ENCODE peak calls at places on chromosomes 6 and 20, in five cellular contexts. H, D, Y, U and I are unnamed samples. For H3K4me1, the result is how much of the 10 kb centered on the place peaks cover.

GRCh38 chr20:49132995-49133451 is 55.1 kb downstream of the STAU1 start:
- DNase-seq in D (no peak), U (peak), Y (no peak), H (no peak), I (no peak)

GRCh38 chr20:44137210-44137781 is 49.7 kb downstream of the JPH2 start:
- DNase-seq in Y (peak), D (peak), H (no peak), U (no peak), I (peak)

GRCh38 chr6:98467902-98468301 is 366.5 kb upstream of the POU3F2 start:
- DNase-seq in Y (no peak), D (no peak), U (no peak), H (no peak), I (no peak)

GRCh38 chr20:3173582-3174441 is 463 bp upstream of the LZTS3 start:
- DNase-seq in H (peak), Y (peak), U (peak), D (peak), I (peak)

GRCh38 chr6:121305957-121306607 is 28.2 kb downstream of the TBC1D32 start:
- DNase-seq in H (no peak), D (no peak), U (no peak), Y (no peak), I (no peak)

GRCh38 chr6:169099411-169100202 is 154.0 kb downstream of the THBS2 start:
- DNase-seq in H (no peak), D (no peak), Y (no peak), U (no peak), I (no peak)

GRCh38 chr6:35139924-35140524 is 1.1 kb downstream of the TCP11 start:
- DNase-seq in Y (peak), D (peak), H (no peak), U (peak), I (peak)

GRCh38 chr20:31718952-31719643 is 3.6 kb downstream of the BCL2L1 start:
- DNase-seq in D (no peak), H (no peak), Y (peak), U (no peak), I (no peak)

GRCh38 chr20:40506567-40506966 is 182.5 kb downstream of the MAFB start:
- DNase-seq in U (peak), D (peak), H (peak), Y (peak), I (peak)

GRCh38 chr6:73870907-73871306 is 174.9 kb downstream of the CD109 start:
- DNase-seq in Y (no peak), D (no peak), H (no peak), U (no peak), I (no peak)

GRCh38 chr6:153947817-153948447 is 91.1 kb upstream of the OPRM1 start:
- DNase-seq in H (no peak), D (no peak), U (peak), Y (no peak), I (no peak)

GRCh38 chr20:64236137-64237088 is 19.1 kb upstream of the PCMTD2 start:
- DNase-seq in D (no peak), U (no peak), H (peak), Y (no peak), I (peak)

GRCh38 chr6:3296537-3297453 is 38.0 kb downstream of the PSMG4 start:
- DNase-seq in H (peak), Y (no peak), U (no peak), D (no peak), I (peak)

GRCh38 chr6:5078121-5078695 is 6.9 kb upstream of the PPP1R3G start:
- DNase-seq in D (no peak), U (no peak), Y (no peak), H (no peak), I (no peak)

GRCh38 chr6:38185752-38186151 is 366.2 kb downstream of the ZFAND3 start:
- DNase-seq in H (no peak), D (no peak), U (no peak), Y (no peak), I (no peak)

GRCh38 chr6:44397424-44398169 is 10.1 kb downstream of the CDC5L start:
- DNase-seq in D (no peak), H (no peak), U (no peak), Y (no peak), I (no peak)

GRCh38 chr6:37525460-37526357 is 26.0 kb upstream of the CCDC167 start:
- DNase-seq in Y (no peak), H (no peak), U (no peak), D (no peak), I (no peak)

GRCh38 chr6:300026-300425 is 7.7 kb downstream of the DUSP22 start:
- DNase-seq in Y (no peak), U (no peak), D (no peak), H (no peak), I (no peak)

GRCh38 chr6:12116264-12116800 is 104.2 kb downstream of the HIVEP1 start:
- DNase-seq in Y (no peak), D (no peak), H (no peak), U (no peak), I (no peak)

GRCh38 chr6:48176909-48177308 is 65.9 kb upstream of the PTCHD4 start:
- DNase-seq in D (no peak), U (no peak), H (no peak), Y (no peak), I (no peak)

GRCh38 chr6:92690997-92691599 is 728.3 kb downstream of the EPHA7 start:
- DNase-seq in D (no peak), U (no peak), H (no peak), Y (no peak), I (no peak)

GRCh38 chr20:50281831-50282591 is 91.4 kb downstream of the CEBPB start:
- DNase-seq in Y (no peak), U (peak), D (peak), H (no peak), I (no peak)

GRCh38 chr6:165684333-165684732 is 21.3 kb upstream of the PDE10A start:
- DNase-seq in H (no peak), U (no peak), Y (no peak), D (no peak), I (no peak)

GRCh38 chr6:154156135-154156948 is 117.3 kb downstream of the OPRM1 start:
- DNase-seq in Y (peak), H (peak), D (no peak), U (peak), I (no peak)

GRCh38 chr20:23049933-23050838 is 714 bp upstream of the THBD start:
- DNase-seq in D (peak), U (peak), H (no peak), Y (no peak), I (peak)

GRCh38 chr6:168212322-168212721 is 107.3 kb downstream of the DACT2 start:
- DNase-seq in H (no peak), D (no peak), U (no peak), Y (no peak), I (no peak)

GRCh38 chr20:37920679-37921322 is 17.9 kb downstream of the VSTM2L start:
- DNase-seq in H (no peak), U (no peak), Y (no peak), D (no peak), I (no peak)

GRCh38 chr6:15243994-15244604 is 1.8 kb upstream of the JARID2 start:
- DNase-seq in D (no peak), U (no peak), H (no peak), Y (no peak), I (no peak)

GRCh38 chr6:137806914-137807682 is 60.0 kb upstream of the TNFAIP3 start:
- DNase-seq in D (no peak), Y (no peak), U (no peak), H (no peak), I (no peak)
- H3K4me1 ChIP-seq in D (under half), Y (under half), U (under half), H (under half), I (under half)

DNA sequence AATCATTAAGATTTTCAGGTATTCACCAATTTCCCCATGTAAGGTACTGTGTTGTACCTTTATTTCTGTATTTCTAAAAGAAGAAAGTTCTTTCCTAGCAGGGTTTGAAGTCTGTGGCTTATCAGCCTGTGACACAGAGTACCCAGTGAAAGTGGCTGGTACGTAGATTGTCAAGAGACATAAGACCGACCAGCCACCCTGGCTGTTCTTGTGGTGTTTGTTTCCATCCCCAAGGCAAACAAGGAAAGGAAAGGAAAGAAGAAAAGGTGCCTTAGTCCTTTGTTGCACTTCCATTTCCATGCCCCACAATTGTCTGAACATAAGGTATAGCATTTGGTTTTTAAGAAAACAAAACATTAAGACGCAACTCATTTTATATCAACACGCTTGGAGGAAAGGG is 40.6 kb upstream of the SMIM28 start:
- DNase-seq in Y (no peak), H (no peak), D (no peak), U (no peak), I (no peak)
- TF ChIP-seq POLR2A in Y (no peak), H (no peak), D (no peak), U (no peak), I (no peak)

GRCh38 chr6:118934461-118935330 is at the start of gene MCM9:
- DNase-seq in U (peak), H (peak), D (peak), Y (peak), I (peak)

GRCh38 chr6:118932421-118932820 is 2.5 kb downstream of the MCM9 start:
- DNase-seq in U (no peak), H (no peak), D (no peak), Y (no peak), I (no peak)

GRCh38 chr6:118936304-118936703 is 1.3 kb upstream of the MCM9 start:
- DNase-seq in U (no peak), D (no peak), Y (no peak), H (no peak), I (no peak)

GRCh38 chr6:118935331-118935668 is 341 bp upstream of the MCM9 start:
- DNase-seq in U (no peak), H (no peak), D (no peak), Y (no peak), I (no peak)

GRCh38 chr6:118933855-118934460 is 1.0 kb downstream of the MCM9 start:
- DNase-seq in U (no peak), H (no peak), D (no peak), Y (no peak), I (no peak)
- H3K27ac ChIP-seq in U (peak), H (peak), D (peak), Y (peak), I (peak)

DNA sequence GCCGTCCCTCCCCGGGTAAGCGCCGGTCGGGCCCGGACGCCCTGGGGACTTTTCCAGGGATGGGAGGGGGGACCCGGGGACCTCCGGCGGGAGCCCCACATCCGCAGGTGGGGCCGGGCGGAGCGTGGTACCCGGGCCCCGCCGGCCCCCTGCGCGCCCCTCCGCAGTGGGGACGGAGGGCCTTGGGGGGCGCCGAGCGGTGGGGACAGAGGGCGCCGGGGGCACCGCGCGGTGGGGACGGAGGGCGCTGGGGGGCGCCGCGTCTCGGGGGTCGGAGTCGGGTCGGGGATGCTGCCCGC is 267 bp downstream of the PLEKHG1 start:
- DNase-seq in Y (no peak), D (no peak), U (no peak), H (no peak), I (no peak)
- H3K4me1 ChIP-seq in Y (under half), D (under half), U (under half), H (under half), I (under half)

DNA sequence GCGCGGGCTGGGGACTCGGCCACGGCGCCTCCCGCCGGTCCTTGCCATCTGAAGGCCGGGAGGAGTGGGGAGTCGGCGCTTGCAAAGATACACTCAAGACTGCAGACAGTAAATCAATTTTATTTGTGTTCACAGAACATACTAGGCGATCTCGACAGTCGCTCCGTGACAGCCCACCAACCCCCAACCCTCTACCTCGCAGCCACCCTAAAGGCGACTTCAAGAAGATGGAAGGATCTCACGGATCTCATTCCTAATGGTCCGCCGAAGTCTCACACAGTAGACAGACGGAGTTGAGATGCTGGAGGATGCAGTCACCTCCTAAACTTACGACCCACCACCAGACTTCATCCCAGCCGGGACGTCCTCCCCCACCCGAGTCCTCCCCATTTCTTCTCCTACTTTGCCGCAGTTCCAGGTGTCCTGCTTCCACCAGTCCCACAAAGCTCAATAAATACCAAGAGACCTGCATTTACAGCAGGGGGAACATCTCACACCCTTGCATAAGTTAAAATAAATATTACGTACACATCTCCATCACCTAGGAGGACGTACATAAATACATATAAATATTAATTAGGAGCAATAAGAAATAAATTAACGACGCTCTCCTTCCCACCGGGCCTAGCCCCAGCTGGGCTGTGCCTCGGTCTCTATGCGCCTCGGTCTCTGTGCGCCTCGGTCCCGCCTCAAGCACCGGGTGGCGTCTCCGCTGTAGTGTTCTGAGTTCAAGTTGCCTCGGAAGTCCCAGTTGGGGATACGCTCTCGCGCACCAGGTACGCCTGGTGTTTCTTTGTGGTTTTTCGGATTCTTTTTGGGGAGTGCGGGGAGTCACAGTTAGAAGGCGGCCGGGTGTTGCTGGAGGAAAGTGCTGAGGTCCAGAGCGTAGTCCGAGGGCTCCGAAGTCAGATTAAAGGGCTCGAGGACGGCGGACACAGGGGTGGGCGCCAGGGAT is 889 bp upstream of the FLOT1 start:
- DNase-seq in H (peak), Y (peak), U (peak), D (peak), I (peak)
- TF ChIP-seq POLR2A in H (peak), Y (no peak), U (peak), D (no peak), I (no peak)

GRCh38 chr6:43223175-43223574 is 6.1 kb downstream of the DNPH1 start:
- DNase-seq in Y (no peak), D (peak), U (no peak), H (peak), I (no peak)

GRCh38 chr6:43221774-43222101 is 7.5 kb downstream of the DNPH1 start:
- DNase-seq in Y (no peak), D (no peak), H (no peak), U (no peak), I (no peak)

GRCh38 chr6:43220439-43220951 is 8.8 kb downstream of the DNPH1 start:
- DNase-seq in H (peak), U (no peak), D (no peak), Y (no peak), I (no peak)

GRCh38 chr6:43221046-43221773 is 8.1 kb downstream of the DNPH1 start:
- DNase-seq in U (no peak), Y (no peak), H (no peak), D (no peak), I (no peak)

GRCh38 chr6:43222418-43223059 is 6.7 kb downstream of the DNPH1 start:
- DNase-seq in D (peak), U (no peak), H (peak), Y (no peak), I (no peak)
- H3K27ac ChIP-seq in D (no peak), U (no peak), H (no peak), Y (no peak), I (no peak)

GRCh38 chr20:19887566-19888268 is 129.4 kb upstream of the NAA20 start:
- DNase-seq in H (no peak), D (no peak), U (no peak), Y (no peak), I (no peak)

GRCh38 chr20:19893356-19893755 is 123.8 kb upstream of the NAA20 start:
- DNase-seq in U (no peak), D (no peak), Y (no peak), H (no peak), I (no peak)

GRCh38 chr20:19888269-19888669 is 128.9 kb upstream of the NAA20 start:
- DNase-seq in D (no peak), Y (peak), U (no peak), H (peak), I (no peak)

GRCh38 chr20:19889011-19889953 is 127.9 kb upstream of the NAA20 start:
- DNase-seq in U (peak), Y (peak), D (peak), H (peak), I (peak)

GRCh38 chr20:19890358-19891117 is 126.6 kb upstream of the NAA20 start:
- DNase-seq in D (no peak), H (no peak), Y (no peak), U (no peak), I (no peak)
- H3K4me1 ChIP-seq in D (under half), H (under half), Y (half or more), U (under half), I (under half)

GRCh38 chr20:646868-647233 is 6.1 kb downstream of the SRXN1 start:
- DNase-seq in U (no peak), D (no peak), Y (no peak), H (no peak), I (no peak)

GRCh38 chr20:644692-645317 is 8.2 kb downstream of the SRXN1 start:
- DNase-seq in Y (no peak), D (no peak), U (no peak), H (no peak), I (no peak)

GRCh38 chr20:645318-646106 is 7.5 kb downstream of the SRXN1 start:
- DNase-seq in H (peak), Y (peak), D (peak), U (peak), I (peak)

GRCh38 chr20:647479-648019 is 5.5 kb downstream of the SRXN1 start:
- DNase-seq in Y (no peak), D (no peak), H (no peak), U (no peak), I (no peak)

GRCh38 chr20:646107-646867 is 6.7 kb downstream of the SRXN1 start:
- DNase-seq in H (no peak), U (peak), Y (no peak), D (no peak), I (no peak)
- TF ChIP-seq POLR2A in H (no peak), U (no peak), Y (no peak), D (no peak), I (no peak)

DNA sequence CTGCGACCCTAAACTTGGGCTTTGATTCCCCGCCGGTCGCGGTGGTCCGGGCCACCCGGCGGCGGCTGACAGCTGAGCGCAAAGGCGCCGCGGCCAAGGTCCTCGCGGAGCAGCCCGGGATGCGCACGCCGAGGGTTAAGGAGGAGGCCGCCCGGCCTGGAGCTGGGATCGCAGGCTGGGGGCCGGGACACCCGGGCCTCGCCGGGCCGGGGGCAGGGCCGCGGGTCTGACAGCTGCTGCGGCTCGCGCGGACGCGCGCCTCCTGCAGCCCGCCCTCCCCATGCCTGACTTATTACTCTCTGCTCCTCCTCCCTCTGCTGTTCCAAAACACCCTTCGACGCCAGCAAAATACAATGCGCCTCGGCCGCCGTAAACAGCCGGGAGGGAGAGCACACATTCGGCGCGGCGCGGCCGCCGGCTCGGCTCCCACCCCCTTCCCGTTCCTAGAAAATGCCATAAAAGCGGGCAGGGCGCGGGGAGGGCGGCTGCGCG is 743 bp downstream of the BACH2 start:
- DNase-seq in D (peak), U (peak), H (peak), Y (peak), I (peak)
- H3K27ac ChIP-seq in D (peak), U (peak), H (peak), Y (peak), I (peak)

DNA sequence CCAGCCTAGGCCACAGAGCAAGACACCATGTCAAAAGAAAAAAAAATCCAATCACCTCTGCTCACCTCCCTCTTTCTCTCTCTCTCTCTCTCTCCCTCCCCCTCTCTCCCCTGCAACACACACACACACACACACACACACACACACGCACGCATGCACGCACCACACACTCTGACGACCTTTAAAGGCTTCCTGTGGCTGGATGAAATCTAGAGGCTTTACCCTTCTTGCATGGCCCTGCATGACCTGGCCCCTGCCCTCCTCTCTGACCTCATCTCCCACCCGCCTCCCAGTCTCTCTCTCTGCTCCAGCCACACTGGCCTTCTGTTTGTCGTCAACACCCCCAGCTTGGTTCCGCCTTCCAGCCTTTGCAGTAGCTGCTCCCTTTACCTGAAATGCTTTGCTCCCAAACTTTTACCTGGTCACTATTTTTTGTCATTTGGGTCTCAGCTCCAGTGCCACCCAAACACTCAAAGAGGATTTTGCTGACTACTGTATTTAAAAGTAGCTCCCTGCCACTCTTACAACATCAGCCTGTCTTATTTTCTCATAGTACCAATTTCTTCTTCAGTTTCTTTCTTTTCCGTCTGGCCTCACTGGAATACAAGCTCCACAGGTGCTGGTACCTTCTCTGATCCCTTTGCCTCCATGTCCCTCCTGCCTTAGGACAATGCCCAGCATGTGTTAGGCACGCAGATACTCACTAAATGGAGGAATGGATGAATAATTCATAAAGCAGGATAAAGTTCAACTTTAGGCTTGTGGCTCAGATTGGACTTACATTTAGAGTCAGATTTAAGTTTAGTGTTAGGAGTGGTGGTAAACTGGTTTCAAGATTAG is 4.3 kb upstream of the LTA start:
- DNase-seq in D (no peak), U (no peak), Y (no peak), H (no peak), I (no peak)
- H3K4me1 ChIP-seq in D (under half), U (under half), Y (under half), H (under half), I (under half)